ENCODE peak calls at places on chromosomes 1 and 21, in eight cellular contexts. X, D, E, A, B, K, Y and O are unnamed samples.

GRCh38 chr1:7294636-7295035 is 476.5 kb upstream of the VAMP3 start:
- DNase-seq in X (no peak), D (no peak), E (no peak), A (no peak), B (no peak), K (no peak), Y (no peak), O (peak; percentile 54)

GRCh38 chr1:3463891-3464648 is 9.6 kb downstream of the ARHGEF16 start:
- DNase-seq in X (no peak), D (no peak), E (no peak), A (no peak), B (peak; percentile 6), K (no peak), Y (no peak), O (no peak)

GRCh38 chr1:72282271-72282656 is at the start of gene NEGR1:
- DNase-seq in X (peak; percentile 57), D (peak; percentile 78), E (peak; percentile 71), A (peak; percentile 62), B (peak; percentile 55), K (peak; percentile 80), Y (peak; percentile 5), O (no peak)

GRCh38 chr1:70764747-70765146 is 282.9 kb downstream of the PTGER3 start:
- DNase-seq in X (no peak), D (peak; percentile 8), E (no peak), A (peak; percentile 21), B (no peak), K (no peak), Y (no peak), O (no peak)

GRCh38 chr1:51728611-51729155 is 111.8 kb downstream of the OSBPL9 start:
- DNase-seq in X (no peak), D (no peak), E (peak; percentile 31), A (no peak), B (no peak), K (no peak), Y (peak; percentile 8), O (no peak)

GRCh38 chr1:119008483-119009299 is 20.5 kb upstream of the TBX15 start:
- DNase-seq in X (no peak), D (peak; percentile 77), E (peak; percentile 36), A (peak; percentile 56), B (no peak), K (peak; percentile 80), Y (peak; percentile 60), O (no peak)

GRCh38 chr21:42518216-42518615 is 4.6 kb downstream of the SLC37A1 start:
- DNase-seq in X (no peak), D (peak; percentile 91), E (no peak), A (no peak), B (no peak), K (peak; percentile 93), Y (no peak), O (no peak)

GRCh38 chr1:97433520-97434175 is 487.2 kb downstream of the DPYD start:
- DNase-seq in X (no peak), D (peak; percentile 86), E (peak; percentile 62), A (peak; percentile 61), B (no peak), K (peak; percentile 36), Y (peak; percentile 4), O (no peak)